ENCODE peak calls at places on chromosomes 1 and 21, in seven cellular contexts. One of them, this sample, is unnamed.

GRCh38 chr1:234292548-234292947 is 80.7 kb upstream of the COA6 start:
- DNase-seq in sigmoid colon: no peak
- DNase-seq in ovary: no peak
- DNase-seq in IMR-90: no peak
- DNase-seq in A549: no peak
- DNase-seq in uterus: no peak
- DNase-seq in heart left ventricle: no peak
- DNase-seq in this sample: no peak

GRCh38 chr1:201721131-201722049 is 107.6 kb upstream of the IPO9 start:
- DNase-seq in sigmoid colon: peak; percentile 82
- DNase-seq in ovary: no peak
- DNase-seq in IMR-90: peak; percentile 83
- DNase-seq in A549: no peak
- DNase-seq in uterus: peak; percentile 64
- DNase-seq in heart left ventricle: peak; percentile 47
- DNase-seq in this sample: no peak

GRCh38 chr1:2554621-2555387 is 1.4 kb upstream of the TNFRSF14 start:
- DNase-seq in sigmoid colon: no peak
- DNase-seq in ovary: peak; percentile 57
- DNase-seq in IMR-90: no peak
- DNase-seq in A549: no peak
- DNase-seq in uterus: no peak
- DNase-seq in heart left ventricle: no peak
- DNase-seq in this sample: no peak

GRCh38 chr1:93079685-93080141 is 630 bp downstream of the MTF2 start:
- DNase-seq in sigmoid colon: peak; percentile 62
- DNase-seq in ovary: peak; percentile 42
- DNase-seq in IMR-90: no peak
- DNase-seq in A549: no peak
- DNase-seq in uterus: peak; percentile 22
- DNase-seq in heart left ventricle: no peak
- DNase-seq in this sample: peak; percentile 10

GRCh38 chr1:27052527-27052926 is 39.9 kb upstream of the TENT5B start:
- DNase-seq in sigmoid colon: no peak
- DNase-seq in ovary: no peak
- DNase-seq in IMR-90: no peak
- DNase-seq in A549: no peak
- DNase-seq in uterus: no peak
- DNase-seq in heart left ventricle: no peak
- DNase-seq in this sample: no peak

GRCh38 chr21:29117372-29117955 is 13.0 kb upstream of the MAP3K7CL start:
- DNase-seq in sigmoid colon: no peak
- DNase-seq in ovary: no peak
- DNase-seq in IMR-90: no peak
- DNase-seq in A549: no peak
- DNase-seq in uterus: no peak
- DNase-seq in heart left ventricle: no peak
- DNase-seq in this sample: no peak

GRCh38 chr1:17167783-17168479 is 37.0 kb upstream of the PADI1 start:
- DNase-seq in sigmoid colon: no peak
- DNase-seq in ovary: no peak
- DNase-seq in IMR-90: peak; percentile 88
- DNase-seq in A549: peak; percentile 80
- DNase-seq in uterus: no peak
- DNase-seq in heart left ventricle: no peak
- DNase-seq in this sample: no peak

GRCh38 chr1:64292399-64292798 is 89.0 kb downstream of the UBE2U start:
- DNase-seq in sigmoid colon: no peak
- DNase-seq in ovary: no peak
- DNase-seq in IMR-90: no peak
- DNase-seq in A549: no peak
- DNase-seq in uterus: no peak
- DNase-seq in heart left ventricle: no peak
- DNase-seq in this sample: no peak

GRCh38 chr21:46253610-46254124 is 25.1 kb upstream of the LSS start:
- DNase-seq in sigmoid colon: no peak
- DNase-seq in ovary: no peak
- DNase-seq in IMR-90: peak; percentile 24
- DNase-seq in A549: no peak
- DNase-seq in uterus: no peak
- DNase-seq in heart left ventricle: peak; percentile 12
- DNase-seq in this sample: no peak

GRCh38 chr1:183783896-183784637 is 20.9 kb upstream of the RGL1 start:
- DNase-seq in sigmoid colon: peak; percentile 90
- DNase-seq in ovary: peak; percentile 83
- DNase-seq in IMR-90: peak; percentile 91
- DNase-seq in A549: no peak
- DNase-seq in uterus: peak; percentile 71
- DNase-seq in heart left ventricle: peak; percentile 72
- DNase-seq in this sample: peak; percentile 60

GRCh38 chr21:38797470-38797869 is 8.3 kb upstream of the ETS2 start:
- DNase-seq in sigmoid colon: no peak
- DNase-seq in ovary: no peak
- DNase-seq in IMR-90: no peak
- DNase-seq in A549: peak; percentile 83
- DNase-seq in uterus: no peak
- DNase-seq in heart left ventricle: no peak
- DNase-seq in this sample: no peak

GRCh38 chr1:39490596-39491145 is 765 bp upstream of the BMP8A start:
- DNase-seq in sigmoid colon: no peak
- DNase-seq in ovary: no peak
- DNase-seq in IMR-90: no peak
- DNase-seq in A549: no peak
- DNase-seq in uterus: no peak
- DNase-seq in heart left ventricle: no peak
- DNase-seq in this sample: no peak

GRCh38 chr1:228037401-228038386 is 30.9 kb downstream of the WNT3A start:
- DNase-seq in sigmoid colon: peak; percentile 57
- DNase-seq in ovary: no peak
- DNase-seq in IMR-90: peak; percentile 19
- DNase-seq in A549: no peak
- DNase-seq in uterus: no peak
- DNase-seq in heart left ventricle: peak; percentile 54
- DNase-seq in this sample: no peak

GRCh38 chr1:159071970-159072582 is 4.5 kb downstream of the AIM2 start:
- DNase-seq in sigmoid colon: no peak
- DNase-seq in ovary: no peak
- DNase-seq in IMR-90: peak; percentile 80
- DNase-seq in A549: peak; percentile 69
- DNase-seq in uterus: no peak
- DNase-seq in heart left ventricle: no peak
- DNase-seq in this sample: no peak

DNA sequence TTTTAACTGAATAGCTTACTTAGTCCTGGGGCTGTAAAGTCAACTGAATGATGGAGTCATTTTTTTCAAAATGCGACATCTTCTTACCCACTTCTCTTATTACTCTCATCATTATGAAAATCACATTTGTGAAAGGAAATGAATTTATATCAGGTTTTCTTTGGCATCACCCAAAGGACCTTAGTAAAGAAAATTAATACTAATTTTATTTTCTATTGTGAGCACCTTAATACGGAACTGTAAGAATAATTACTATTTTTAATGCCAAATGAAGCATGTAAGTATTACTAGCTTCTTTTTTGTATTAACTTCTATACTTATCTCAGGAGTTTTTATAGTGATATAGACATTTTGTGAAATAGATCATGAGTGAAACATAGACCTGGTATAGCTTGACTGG is 30.9 kb downstream of the PTPRC start:
- DNase-seq in sigmoid colon: no peak
- DNase-seq in ovary: no peak
- DNase-seq in IMR-90: no peak
- DNase-seq in A549: no peak
- DNase-seq in uterus: no peak
- DNase-seq in heart left ventricle: no peak
- DNase-seq in this sample: no peak
- H3K27ac ChIP-seq in sigmoid colon: no peak overlapping the region
- H3K27ac ChIP-seq in ovary: no peak overlapping the region
- H3K27ac ChIP-seq in IMR-90: no peak overlapping the region
- H3K27ac ChIP-seq in A549: no peak overlapping the region
- H3K27ac ChIP-seq in uterus: no peak overlapping the region
- H3K27ac ChIP-seq in heart left ventricle: no peak overlapping the region
- H3K27ac ChIP-seq in this sample: no peak overlapping the region

GRCh38 chr1:161069731-161070270 is at the start of gene ARHGAP30:
- DNase-seq in sigmoid colon: peak; percentile 83
- DNase-seq in ovary: no peak
- DNase-seq in IMR-90: no peak
- DNase-seq in A549: no peak
- DNase-seq in uterus: peak; percentile 25
- DNase-seq in heart left ventricle: peak; percentile 87
- DNase-seq in this sample: no peak
- TF ChIP-seq POLR2A in sigmoid colon: no peak
- TF ChIP-seq POLR2A in ovary: no peak
- TF ChIP-seq POLR2A in IMR-90: no peak
- TF ChIP-seq POLR2A in A549: no peak
- TF ChIP-seq POLR2A in uterus: no peak
- TF ChIP-seq POLR2A in heart left ventricle: no peak
- TF ChIP-seq POLR2A in this sample: no peak

GRCh38 chr1:91282695-91283420 is 121.8 kb downstream of the HFM1 start:
- DNase-seq in sigmoid colon: peak; percentile 73
- DNase-seq in ovary: peak; percentile 47
- DNase-seq in IMR-90: peak; percentile 73
- DNase-seq in A549: peak; percentile 77
- DNase-seq in uterus: peak; percentile 38
- DNase-seq in heart left ventricle: no peak
- DNase-seq in this sample: peak; percentile 54

GRCh38 chr1:91283421-91283726 is 121.3 kb downstream of the HFM1 start:
- DNase-seq in sigmoid colon: no peak
- DNase-seq in ovary: no peak
- DNase-seq in IMR-90: no peak
- DNase-seq in A549: no peak
- DNase-seq in uterus: no peak
- DNase-seq in heart left ventricle: no peak
- DNase-seq in this sample: no peak

GRCh38 chr1:91273875-91274274 is 130.8 kb downstream of the HFM1 start:
- DNase-seq in sigmoid colon: no peak
- DNase-seq in ovary: no peak
- DNase-seq in IMR-90: no peak
- DNase-seq in A549: no peak
- DNase-seq in uterus: no peak
- DNase-seq in heart left ventricle: no peak
- DNase-seq in this sample: no peak

GRCh38 chr1:91281782-91282181 is 122.9 kb downstream of the HFM1 start:
- DNase-seq in sigmoid colon: no peak
- DNase-seq in ovary: no peak
- DNase-seq in IMR-90: no peak
- DNase-seq in A549: no peak
- DNase-seq in uterus: no peak
- DNase-seq in heart left ventricle: no peak
- DNase-seq in this sample: no peak

DNA sequence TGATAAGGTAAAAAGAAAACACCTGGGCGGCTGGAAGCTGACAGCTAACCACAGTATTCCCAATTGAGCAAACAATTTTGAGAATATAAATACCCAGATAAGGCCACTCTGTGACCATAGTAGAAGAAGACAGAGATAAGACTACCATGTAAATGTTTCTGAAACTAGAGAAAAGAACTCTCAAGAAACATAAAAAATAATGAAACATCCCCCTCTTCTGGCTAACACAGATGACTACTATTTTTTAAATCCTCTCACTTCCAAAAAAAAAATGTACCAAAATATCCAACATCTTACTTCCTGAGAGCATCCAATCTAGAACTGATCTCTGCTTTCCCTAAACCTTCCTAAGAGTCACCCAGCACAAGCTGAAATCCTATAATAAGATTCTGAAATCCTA is 125.9 kb downstream of the HFM1 start:
- DNase-seq in sigmoid colon: no peak
- DNase-seq in ovary: no peak
- DNase-seq in IMR-90: peak; percentile 28
- DNase-seq in A549: peak; percentile 18
- DNase-seq in uterus: no peak
- DNase-seq in heart left ventricle: no peak
- DNase-seq in this sample: no peak
- TF ChIP-seq CTCF in sigmoid colon: no peak
- TF ChIP-seq CTCF in ovary: no peak
- TF ChIP-seq CTCF in IMR-90: peak; percentile 41
- TF ChIP-seq CTCF in A549: peak; percentile 45
- TF ChIP-seq CTCF in uterus: no peak
- TF ChIP-seq CTCF in heart left ventricle: peak; percentile 20
- TF ChIP-seq CTCF in this sample: no peak

DNA sequence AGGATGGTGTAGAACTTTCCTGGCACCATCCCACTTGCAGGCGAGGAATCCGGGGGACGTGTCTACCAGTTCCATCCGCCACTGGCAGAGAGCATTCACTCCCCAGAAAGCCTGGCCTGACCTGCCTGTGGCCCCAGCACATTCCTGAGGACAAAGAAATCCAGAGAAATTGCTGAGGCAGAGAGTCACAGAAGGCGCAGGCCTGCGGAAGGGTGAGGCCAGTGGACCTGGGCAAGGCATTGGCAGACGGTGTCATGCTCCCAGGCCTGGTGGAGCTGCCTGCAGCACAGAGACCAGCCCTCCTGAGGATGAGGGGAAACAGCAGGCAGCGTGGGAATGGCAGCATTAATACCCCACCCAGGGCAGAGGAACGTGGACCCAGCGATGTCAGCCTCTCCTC is 81.2 kb upstream of the F3 start:
- DNase-seq in sigmoid colon: no peak
- DNase-seq in ovary: no peak
- DNase-seq in IMR-90: peak; percentile 61
- DNase-seq in A549: peak; percentile 28
- DNase-seq in uterus: no peak
- DNase-seq in heart left ventricle: no peak
- DNase-seq in this sample: no peak
- H3K27ac ChIP-seq in sigmoid colon: no peak overlapping the region
- H3K27ac ChIP-seq in ovary: no peak overlapping the region
- H3K27ac ChIP-seq in IMR-90: peak overlapping the region; percentile 38
- H3K27ac ChIP-seq in A549: no peak overlapping the region
- H3K27ac ChIP-seq in uterus: no peak overlapping the region
- H3K27ac ChIP-seq in heart left ventricle: no peak overlapping the region
- H3K27ac ChIP-seq in this sample: no peak overlapping the region

GRCh38 chr1:33036526-33037503 is at the start of gene AK2:
- DNase-seq in sigmoid colon: peak; percentile 98
- DNase-seq in ovary: peak; percentile 91
- DNase-seq in IMR-90: peak; percentile 97
- DNase-seq in A549: peak; percentile 98
- DNase-seq in uterus: peak; percentile 95
- DNase-seq in heart left ventricle: peak; percentile 98
- DNase-seq in this sample: peak; percentile 97
- TF ChIP-seq POLR2A in sigmoid colon: no peak
- TF ChIP-seq POLR2A in ovary: peak; percentile 33
- TF ChIP-seq POLR2A in IMR-90: peak; percentile 85
- TF ChIP-seq POLR2A in A549: peak; percentile 61
- TF ChIP-seq POLR2A in uterus: peak; percentile 56
- TF ChIP-seq POLR2A in heart left ventricle: no peak
- TF ChIP-seq POLR2A in this sample: peak; percentile 79

GRCh38 chr1:19405195-19405760 is 80.1 kb downstream of the CAPZB start:
- DNase-seq in sigmoid colon: no peak
- DNase-seq in ovary: no peak
- DNase-seq in IMR-90: no peak
- DNase-seq in A549: no peak
- DNase-seq in uterus: no peak
- DNase-seq in heart left ventricle: no peak
- DNase-seq in this sample: no peak
- TF ChIP-seq CTCF in sigmoid colon: peak; percentile 29
- TF ChIP-seq CTCF in ovary: peak; percentile 24
- TF ChIP-seq CTCF in IMR-90: no peak
- TF ChIP-seq CTCF in A549: no peak
- TF ChIP-seq CTCF in uterus: peak; percentile 30
- TF ChIP-seq CTCF in heart left ventricle: peak; percentile 15
- TF ChIP-seq CTCF in this sample: no peak